ENCODE peak calls at places on chromosome 10, in nine cellular contexts. One of them, this sample, is unnamed.

GRCh38 chr10:17444062-17444714 is 10.2 kb downstream of the ST8SIA6 start:
- DNase-seq in right atrium auricular region: no peak
- DNase-seq in sigmoid colon: no peak
- DNase-seq in WTC11: no peak
- DNase-seq in fibroblast of villous mesenchyme: no peak
- DNase-seq in epithelial cell of esophagus: peak
- DNase-seq in lower leg skin: no peak
- DNase-seq in nephron progenitor cell: no peak
- DNase-seq in pancreas: no peak
- DNase-seq in this sample: no peak

GRCh38 chr10:96578633-96579032 is 8.2 kb downstream of the TM9SF3 start:
- DNase-seq in right atrium auricular region: no peak
- DNase-seq in sigmoid colon: no peak
- DNase-seq in WTC11: no peak
- DNase-seq in fibroblast of villous mesenchyme: no peak
- DNase-seq in epithelial cell of esophagus: peak
- DNase-seq in lower leg skin: no peak
- DNase-seq in nephron progenitor cell: no peak
- DNase-seq in pancreas: peak
- DNase-seq in this sample: no peak

GRCh38 chr10:74244097-74244685 is 93.2 kb downstream of the ADK start:
- DNase-seq in right atrium auricular region: no peak
- DNase-seq in sigmoid colon: no peak
- DNase-seq in WTC11: no peak
- DNase-seq in fibroblast of villous mesenchyme: peak
- DNase-seq in epithelial cell of esophagus: peak
- DNase-seq in lower leg skin: no peak
- DNase-seq in nephron progenitor cell: peak
- DNase-seq in pancreas: no peak
- DNase-seq in this sample: no peak

GRCh38 chr10:132370426-132371340 is 26.3 kb upstream of the PWWP2B start:
- DNase-seq in right atrium auricular region: no peak
- DNase-seq in sigmoid colon: no peak
- DNase-seq in WTC11: no peak
- DNase-seq in fibroblast of villous mesenchyme: no peak
- DNase-seq in epithelial cell of esophagus: no peak
- DNase-seq in lower leg skin: no peak
- DNase-seq in nephron progenitor cell: no peak
- DNase-seq in pancreas: no peak
- DNase-seq in this sample: no peak

GRCh38 chr10:119761106-119761505 is 35.3 kb downstream of the INPP5F start:
- DNase-seq in right atrium auricular region: no peak
- DNase-seq in sigmoid colon: no peak
- DNase-seq in WTC11: no peak
- DNase-seq in fibroblast of villous mesenchyme: peak
- DNase-seq in epithelial cell of esophagus: peak
- DNase-seq in lower leg skin: no peak
- DNase-seq in nephron progenitor cell: no peak
- DNase-seq in pancreas: no peak
- DNase-seq in this sample: no peak

GRCh38 chr10:31866118-31866670 is 62.4 kb downstream of the ARHGAP12 start:
- DNase-seq in right atrium auricular region: no peak
- DNase-seq in sigmoid colon: no peak
- DNase-seq in WTC11: no peak
- DNase-seq in fibroblast of villous mesenchyme: no peak
- DNase-seq in epithelial cell of esophagus: peak
- DNase-seq in lower leg skin: no peak
- DNase-seq in nephron progenitor cell: no peak
- DNase-seq in pancreas: no peak
- DNase-seq in this sample: no peak

GRCh38 chr10:52469970-52470705 is 156.1 kb downstream of the DKK1 start:
- DNase-seq in right atrium auricular region: no peak
- DNase-seq in sigmoid colon: no peak
- DNase-seq in WTC11: no peak
- DNase-seq in fibroblast of villous mesenchyme: no peak
- DNase-seq in epithelial cell of esophagus: peak
- DNase-seq in lower leg skin: no peak
- DNase-seq in nephron progenitor cell: no peak
- DNase-seq in pancreas: no peak
- DNase-seq in this sample: no peak

GRCh38 chr10:117256910-117257309 is 16.0 kb downstream of the SLC18A2 start:
- DNase-seq in right atrium auricular region: no peak
- DNase-seq in sigmoid colon: no peak
- DNase-seq in WTC11: no peak
- DNase-seq in fibroblast of villous mesenchyme: no peak
- DNase-seq in epithelial cell of esophagus: no peak
- DNase-seq in lower leg skin: no peak
- DNase-seq in nephron progenitor cell: no peak
- DNase-seq in pancreas: no peak
- DNase-seq in this sample: no peak

GRCh38 chr10:100374137-100374655 is 27.2 kb downstream of the SCD start:
- DNase-seq in right atrium auricular region: no peak
- DNase-seq in sigmoid colon: no peak
- DNase-seq in WTC11: peak
- DNase-seq in fibroblast of villous mesenchyme: no peak
- DNase-seq in epithelial cell of esophagus: no peak
- DNase-seq in lower leg skin: no peak
- DNase-seq in nephron progenitor cell: no peak
- DNase-seq in pancreas: no peak
- DNase-seq in this sample: no peak

GRCh38 chr10:7159928-7160327 is 250.9 kb downstream of the SFMBT2 start:
- DNase-seq in right atrium auricular region: no peak
- DNase-seq in sigmoid colon: no peak
- DNase-seq in WTC11: no peak
- DNase-seq in fibroblast of villous mesenchyme: no peak
- DNase-seq in epithelial cell of esophagus: no peak
- DNase-seq in lower leg skin: no peak
- DNase-seq in nephron progenitor cell: no peak
- DNase-seq in pancreas: no peak
- DNase-seq in this sample: no peak

GRCh38 chr10:46037107-46037900 is 6.9 kb upstream of the NCOA4 start:
- DNase-seq in right atrium auricular region: no peak
- DNase-seq in sigmoid colon: no peak
- DNase-seq in WTC11: no peak
- DNase-seq in fibroblast of villous mesenchyme: no peak
- DNase-seq in epithelial cell of esophagus: no peak
- DNase-seq in lower leg skin: no peak
- DNase-seq in nephron progenitor cell: no peak
- DNase-seq in pancreas: no peak
- DNase-seq in this sample: no peak

GRCh38 chr10:59383908-59384307 is 21.6 kb upstream of the FAM13C start:
- DNase-seq in right atrium auricular region: no peak
- DNase-seq in sigmoid colon: no peak
- DNase-seq in WTC11: no peak
- DNase-seq in fibroblast of villous mesenchyme: no peak
- DNase-seq in epithelial cell of esophagus: no peak
- DNase-seq in lower leg skin: no peak
- DNase-seq in nephron progenitor cell: no peak
- DNase-seq in pancreas: no peak
- DNase-seq in this sample: no peak

GRCh38 chr10:60099998-60100747 is 193.8 kb upstream of the CCDC6 start:
- DNase-seq in right atrium auricular region: no peak
- DNase-seq in sigmoid colon: no peak
- DNase-seq in WTC11: no peak
- DNase-seq in fibroblast of villous mesenchyme: peak
- DNase-seq in epithelial cell of esophagus: peak
- DNase-seq in lower leg skin: no peak
- DNase-seq in nephron progenitor cell: peak
- DNase-seq in pancreas: no peak
- DNase-seq in this sample: peak

GRCh38 chr10:35271086-35271834 is 65.0 kb upstream of the CCNY start:
- DNase-seq in right atrium auricular region: no peak
- DNase-seq in sigmoid colon: no peak
- DNase-seq in WTC11: no peak
- DNase-seq in fibroblast of villous mesenchyme: no peak
- DNase-seq in epithelial cell of esophagus: no peak
- DNase-seq in lower leg skin: no peak
- DNase-seq in nephron progenitor cell: peak
- DNase-seq in pancreas: no peak
- DNase-seq in this sample: no peak

GRCh38 chr10:59517961-59518360 is 155.6 kb upstream of the FAM13C start:
- DNase-seq in right atrium auricular region: no peak
- DNase-seq in sigmoid colon: no peak
- DNase-seq in WTC11: no peak
- DNase-seq in fibroblast of villous mesenchyme: no peak
- DNase-seq in epithelial cell of esophagus: no peak
- DNase-seq in lower leg skin: no peak
- DNase-seq in nephron progenitor cell: no peak
- DNase-seq in pancreas: no peak
- DNase-seq in this sample: no peak

GRCh38 chr10:113651021-113651420 is 12.8 kb downstream of the NRAP start:
- DNase-seq in right atrium auricular region: no peak
- DNase-seq in sigmoid colon: no peak
- DNase-seq in WTC11: no peak
- DNase-seq in fibroblast of villous mesenchyme: no peak
- DNase-seq in epithelial cell of esophagus: no peak
- DNase-seq in lower leg skin: no peak
- DNase-seq in nephron progenitor cell: no peak
- DNase-seq in pancreas: no peak
- DNase-seq in this sample: no peak

GRCh38 chr10:25068152-25069058 is 52.0 kb downstream of the THNSL1 start:
- DNase-seq in right atrium auricular region: no peak
- DNase-seq in sigmoid colon: no peak
- DNase-seq in WTC11: no peak
- DNase-seq in fibroblast of villous mesenchyme: no peak
- DNase-seq in epithelial cell of esophagus: peak
- DNase-seq in lower leg skin: no peak
- DNase-seq in nephron progenitor cell: no peak
- DNase-seq in pancreas: no peak
- DNase-seq in this sample: no peak

GRCh38 chr10:100238429-100238828 is 9.0 kb upstream of the CHUK start:
- DNase-seq in right atrium auricular region: no peak
- DNase-seq in sigmoid colon: no peak
- DNase-seq in WTC11: no peak
- DNase-seq in fibroblast of villous mesenchyme: no peak
- DNase-seq in epithelial cell of esophagus: no peak
- DNase-seq in lower leg skin: no peak
- DNase-seq in nephron progenitor cell: no peak
- DNase-seq in pancreas: no peak
- DNase-seq in this sample: no peak

GRCh38 chr10:73782749-73783085 is 869 bp downstream of the CHCHD1 start:
- DNase-seq in right atrium auricular region: no peak
- DNase-seq in sigmoid colon: no peak
- DNase-seq in WTC11: no peak
- DNase-seq in fibroblast of villous mesenchyme: no peak
- DNase-seq in epithelial cell of esophagus: no peak
- DNase-seq in lower leg skin: no peak
- DNase-seq in nephron progenitor cell: no peak
- DNase-seq in pancreas: no peak
- DNase-seq in this sample: no peak

GRCh38 chr10:79239930-79240713 is 107.1 kb upstream of the PPIF start:
- DNase-seq in right atrium auricular region: no peak
- DNase-seq in sigmoid colon: no peak
- DNase-seq in WTC11: peak
- DNase-seq in fibroblast of villous mesenchyme: peak
- DNase-seq in epithelial cell of esophagus: no peak
- DNase-seq in lower leg skin: no peak
- DNase-seq in nephron progenitor cell: peak
- DNase-seq in pancreas: no peak
- DNase-seq in this sample: peak

DNA sequence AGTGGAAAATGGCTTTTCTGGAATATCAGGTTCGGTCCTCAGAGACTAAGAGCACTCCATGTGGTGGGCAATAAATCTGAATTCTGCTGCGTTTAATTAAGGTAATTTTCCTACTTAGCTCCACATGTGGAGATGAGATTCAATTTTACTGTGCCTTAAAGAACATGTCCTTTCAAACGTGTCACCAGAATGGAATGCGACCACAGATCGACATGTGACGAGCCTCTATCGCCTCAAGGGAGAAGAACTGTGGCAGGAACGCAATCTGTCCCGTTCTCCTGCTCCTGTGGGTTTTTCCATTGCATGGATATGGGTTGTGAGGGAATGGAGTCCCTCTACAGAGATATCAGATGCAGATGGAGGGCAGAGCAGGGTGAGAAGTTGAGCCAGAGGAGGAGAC is 205.4 kb upstream of the ZNF32 start:
- DNase-seq in right atrium auricular region: no peak
- DNase-seq in sigmoid colon: no peak
- DNase-seq in WTC11: no peak
- DNase-seq in fibroblast of villous mesenchyme: peak
- DNase-seq in epithelial cell of esophagus: peak
- DNase-seq in lower leg skin: no peak
- DNase-seq in nephron progenitor cell: no peak
- DNase-seq in pancreas: no peak
- DNase-seq in this sample: no peak
- TF ChIP-seq CTCF in right atrium auricular region: no peak
- TF ChIP-seq CTCF in sigmoid colon: no peak
- TF ChIP-seq CTCF in WTC11: no peak
- TF ChIP-seq CTCF in fibroblast of villous mesenchyme: no peak
- TF ChIP-seq CTCF in epithelial cell of esophagus: no peak
- TF ChIP-seq CTCF in lower leg skin: no peak
- TF ChIP-seq CTCF in nephron progenitor cell: no peak
- TF ChIP-seq CTCF in pancreas: no peak
- TF ChIP-seq CTCF in this sample: no peak

GRCh38 chr10:5776150-5776880 is 36.9 kb downstream of the GDI2 start:
- DNase-seq in right atrium auricular region: no peak
- DNase-seq in sigmoid colon: no peak
- DNase-seq in WTC11: no peak
- DNase-seq in fibroblast of villous mesenchyme: peak
- DNase-seq in epithelial cell of esophagus: no peak
- DNase-seq in lower leg skin: no peak
- DNase-seq in nephron progenitor cell: no peak
- DNase-seq in pancreas: no peak
- DNase-seq in this sample: no peak
- TF ChIP-seq CTCF in right atrium auricular region: no peak
- TF ChIP-seq CTCF in sigmoid colon: no peak
- TF ChIP-seq CTCF in WTC11: no peak
- TF ChIP-seq CTCF in fibroblast of villous mesenchyme: peak
- TF ChIP-seq CTCF in epithelial cell of esophagus: no peak
- TF ChIP-seq CTCF in lower leg skin: no peak
- TF ChIP-seq CTCF in nephron progenitor cell: no peak
- TF ChIP-seq CTCF in pancreas: no peak
- TF ChIP-seq CTCF in this sample: no peak

GRCh38 chr10:98536551-98536950 is 89.8 kb upstream of the HPS1 start:
- DNase-seq in right atrium auricular region: no peak
- DNase-seq in sigmoid colon: no peak
- DNase-seq in WTC11: no peak
- DNase-seq in fibroblast of villous mesenchyme: no peak
- DNase-seq in epithelial cell of esophagus: peak
- DNase-seq in lower leg skin: no peak
- DNase-seq in nephron progenitor cell: no peak
- DNase-seq in pancreas: no peak
- DNase-seq in this sample: no peak
- TF ChIP-seq CTCF in right atrium auricular region: no peak
- TF ChIP-seq CTCF in sigmoid colon: no peak
- TF ChIP-seq CTCF in WTC11: no peak
- TF ChIP-seq CTCF in fibroblast of villous mesenchyme: no peak
- TF ChIP-seq CTCF in epithelial cell of esophagus: peak
- TF ChIP-seq CTCF in lower leg skin: no peak
- TF ChIP-seq CTCF in nephron progenitor cell: no peak
- TF ChIP-seq CTCF in pancreas: no peak
- TF ChIP-seq CTCF in this sample: no peak

DNA sequence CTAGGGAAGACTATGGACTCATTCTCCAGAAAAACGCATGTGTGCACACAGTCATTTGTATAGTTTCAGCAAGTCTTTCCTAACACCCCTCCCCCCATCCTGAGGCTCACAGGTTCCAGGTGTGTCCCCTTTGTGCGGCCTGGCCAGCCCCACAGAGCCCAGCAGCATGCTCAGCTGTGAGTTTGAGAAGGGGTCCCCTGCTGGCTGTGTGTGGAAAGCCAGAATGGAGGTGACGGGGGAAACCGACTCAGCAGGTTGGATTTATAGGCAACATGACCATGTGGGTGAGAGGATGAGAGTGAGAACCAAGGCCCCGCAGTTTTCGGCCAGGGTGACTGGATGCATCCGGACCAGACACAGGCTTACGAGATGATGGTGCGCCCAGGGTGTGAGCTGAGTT is 9.9 kb downstream of the PTPRE start:
- DNase-seq in right atrium auricular region: no peak
- DNase-seq in sigmoid colon: peak
- DNase-seq in WTC11: peak
- DNase-seq in fibroblast of villous mesenchyme: no peak
- DNase-seq in epithelial cell of esophagus: no peak
- DNase-seq in lower leg skin: no peak
- DNase-seq in nephron progenitor cell: no peak
- DNase-seq in pancreas: no peak
- DNase-seq in this sample: no peak
- TF ChIP-seq CTCF in right atrium auricular region: no peak
- TF ChIP-seq CTCF in sigmoid colon: no peak
- TF ChIP-seq CTCF in WTC11: no peak
- TF ChIP-seq CTCF in fibroblast of villous mesenchyme: no peak
- TF ChIP-seq CTCF in epithelial cell of esophagus: no peak
- TF ChIP-seq CTCF in lower leg skin: no peak
- TF ChIP-seq CTCF in nephron progenitor cell: no peak
- TF ChIP-seq CTCF in pancreas: no peak
- TF ChIP-seq CTCF in this sample: no peak

This sample was measured in neural crest cell.